ENCODE peak calls at places on chromosome 16, in four cellular contexts. G is HepG2, A is GM12878, P is K562. C is an unnamed sample.
A peak's percentile ranks its signal among the peaks of the same experiment; 100 is the strongest.

GRCh38 chr16:86201746-86202145 is 302.8 kb downstream of the IRF8 start:
- DNase-seq in P (no peak), A (no peak), G (no peak), C (no peak)

GRCh38 chr16:23286131-23286532 is 16.0 kb upstream of the SCNN1B start:
- DNase-seq in A (no peak), G (no peak), P (no peak), C (no peak)

GRCh38 chr16:4944333-4945281 is 7.7 kb upstream of the PPL start:
- DNase-seq in G (peak; percentile 98), P (peak; percentile 60), A (no peak), C (peak; percentile 54)

GRCh38 chr16:4111748-4112696 is 4.2 kb downstream of the ADCY9 start:
- DNase-seq in G (peak; percentile 48), P (no peak), A (no peak), C (no peak)

GRCh38 chr16:80656731-80657150 is 115.9 kb downstream of the DYNLRB2 start:
- DNase-seq in A (peak; percentile 39), P (no peak), G (no peak), C (no peak)

GRCh38 chr16:24150282-24150681 is 105.9 kb upstream of the CACNG3 start:
- DNase-seq in P (no peak), A (no peak), G (no peak), C (no peak)

GRCh38 chr16:64406661-64407267 is 715.1 kb downstream of the CDH11 start:
- DNase-seq in G (no peak), P (no peak), A (no peak), C (no peak)

GRCh38 chr16:88595101-88595500 is 24.9 kb downstream of the ZC3H18 start:
- DNase-seq in P (no peak), A (no peak), G (no peak), C (no peak)

GRCh38 chr16:3655791-3656490 is 1.4 kb downstream of the DNASE1 start:
- DNase-seq in A (no peak), P (no peak), G (no peak), C (no peak)

GRCh38 chr16:85641305-85641704 is 28.2 kb downstream of the GSE1 start:
- DNase-seq in A (no peak), P (no peak), G (no peak), C (no peak)

GRCh38 chr16:86074651-86075487 is 175.9 kb downstream of the IRF8 start:
- DNase-seq in A (no peak), G (no peak), P (no peak), C (no peak)

GRCh38 chr16:61007694-61008093 is 1028.5 kb downstream of the CDH8 start:
- DNase-seq in A (no peak), G (peak; percentile 4), P (no peak), C (no peak)

GRCh38 chr16:4775005-4775404 is 8.0 kb upstream of the ZNF500 start:
- DNase-seq in A (no peak), P (no peak), G (no peak), C (no peak)

GRCh38 chr16:14109782-14110727 is 38.9 kb downstream of the MRTFB start:
- DNase-seq in A (no peak), P (peak; percentile 33), G (no peak), C (no peak)

GRCh38 chr16:81614171-81614570 is 164.9 kb upstream of the PLCG2 start:
- DNase-seq in G (no peak), A (no peak), P (no peak), C (no peak)

GRCh38 chr16:81035975-81036750 is 521 bp downstream of the ATMIN start:
- DNase-seq in P (peak; percentile 50), A (no peak), G (peak; percentile 11), C (peak; percentile 60)

GRCh38 chr16:17777461-17777863 is 306.7 kb upstream of the XYLT1 start:
- DNase-seq in P (no peak), A (no peak), G (peak; percentile 12), C (no peak)

GRCh38 chr16:2953706-2954105 is 10.4 kb upstream of the KREMEN2 start:
- DNase-seq in G (no peak), P (no peak), A (no peak), C (no peak)

DNA sequence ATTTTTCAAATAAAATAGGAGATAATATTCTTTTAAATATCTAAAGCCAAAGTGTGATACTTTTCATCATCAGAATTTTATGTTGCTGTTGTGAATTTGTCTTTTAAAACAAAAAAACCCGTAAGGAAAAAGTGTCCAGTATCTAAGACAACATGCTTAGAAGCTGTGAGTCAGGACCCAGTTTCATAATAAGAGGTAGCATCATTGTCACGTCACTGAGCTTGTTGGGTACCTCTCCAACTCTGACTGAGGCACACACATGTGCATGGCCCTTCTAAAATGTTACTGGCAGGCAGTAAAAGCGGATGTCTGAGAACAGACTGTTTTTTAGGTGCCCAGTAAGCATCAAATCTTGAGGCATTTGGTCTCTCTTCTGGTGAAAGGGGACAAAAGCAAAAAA is 2.5 kb downstream of the CIAPIN1 start:
- DNase-seq in G (no peak), P (no peak), A (no peak), C (no peak)
- TF ChIP-seq FOXM1 in G (no peak), P (no peak), A (no peak), C (no peak)

GRCh38 chr16:782766-783403 is 5.3 kb downstream of the RPUSD1 start:
- DNase-seq in G (no peak), P (no peak), A (no peak), C (no peak)
- TF ChIP-seq BHLHE40 in G (no peak), P (no peak), A (no peak), C (no peak)

GRCh38 chr16:87437327-87437726 is 45.2 kb downstream of the MAP1LC3B start:
- DNase-seq in G (no peak), A (no peak), P (no peak), C (no peak)

GRCh38 chr16:87437911-87438610 is 45.9 kb downstream of the MAP1LC3B start:
- DNase-seq in P (no peak), A (no peak), G (no peak), C (no peak)

GRCh38 chr16:87434146-87434667 is 42.1 kb downstream of the MAP1LC3B start:
- DNase-seq in P (no peak), A (no peak), G (no peak), C (no peak)

GRCh38 chr16:87436225-87437172 is 44.4 kb downstream of the MAP1LC3B start:
- DNase-seq in G (no peak), A (no peak), P (no peak), C (no peak)

GRCh38 chr16:87435399-87436224 is 43.5 kb downstream of the MAP1LC3B start:
- DNase-seq in P (no peak), A (no peak), G (no peak), C (no peak)
- TF ChIP-seq FOXM1 in P (no peak), A (no peak), G (no peak), C (no peak)

GRCh38 chr16:30526137-30526822 is at the start of gene ZNF768:
- DNase-seq in G (peak; percentile 38), P (peak; percentile 73), A (no peak), C (peak; percentile 80)
- TF ChIP-seq BHLHE40 in G (no peak), P (no peak), A (no peak), C (no peak)

DNA sequence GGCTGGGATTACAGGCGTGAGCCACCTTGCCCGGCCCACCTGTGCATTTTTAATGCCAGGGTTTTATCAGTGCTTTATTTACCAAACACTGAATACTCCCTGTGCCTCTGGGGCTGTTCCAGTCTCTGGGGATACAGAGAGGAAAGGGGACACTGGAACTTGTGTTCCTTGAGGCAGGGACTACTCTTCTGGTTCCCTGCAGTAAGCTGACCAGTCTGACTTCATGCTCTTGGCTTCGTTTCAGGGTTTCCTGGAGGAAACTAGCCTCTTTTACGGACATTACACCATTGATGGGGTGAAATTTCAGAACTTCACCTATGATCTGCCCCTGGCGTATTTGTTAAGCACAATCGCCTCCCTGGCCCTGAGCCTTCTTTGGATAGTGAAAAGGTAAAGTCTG is 37.4 kb upstream of the COQ7 start:
- DNase-seq in P (no peak), A (no peak), G (no peak), C (no peak)
- TF ChIP-seq FOXM1 in P (no peak), A (no peak), G (no peak), C (no peak)

DNA sequence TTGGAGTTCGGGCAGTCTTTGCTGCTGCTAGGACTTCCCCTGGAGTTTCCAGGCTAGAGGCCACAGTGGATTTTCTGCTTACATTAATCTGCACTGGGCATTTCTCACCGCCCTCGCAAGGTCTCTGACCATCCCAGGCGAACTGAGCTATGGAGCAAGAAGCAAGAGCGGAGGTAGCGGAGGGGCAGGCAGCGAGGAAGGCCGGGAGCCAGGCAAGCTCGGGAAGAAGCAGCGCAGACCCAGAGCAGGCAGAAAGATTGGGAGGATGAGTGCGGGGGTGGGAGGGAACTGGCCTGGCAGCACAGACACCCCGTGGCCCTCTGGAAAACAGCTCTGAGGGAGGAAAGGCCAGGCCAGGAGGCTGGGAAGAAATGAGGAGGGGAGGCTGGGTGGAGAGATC is 3.8 kb downstream of the COTL1 start:
- DNase-seq in G (no peak), A (no peak), P (no peak), C (no peak)
- TF ChIP-seq BHLHE40 in G (no peak), A (no peak), P (no peak), C (no peak)

C was measured in HEK293T.